ENCODE peak calls at places on chromosomes 6 and 20, in six cellular contexts. T is H9, Z is HCT116, V is H1, D is OCI-LY7, Q is neural progenitor cell. R is an unnamed sample.

GRCh38 chr6:93318127-93318526 is 101.2 kb downstream of the EPHA7 start:
- DNase-seq in T (no peak), Z (no peak), V (no peak), D (no peak), Q (no peak), R (no peak)

GRCh38 chr20:53707341-53708102 is 113.9 kb upstream of the ZNF217 start:
- DNase-seq in T (no peak), Z (no peak), V (no peak), D (peak; percentile 33), Q (no peak), R (peak; percentile 31)

GRCh38 chr6:154917941-154918340 is 77.2 kb upstream of the TIAM2 start:
- DNase-seq in T (no peak), Z (no peak), V (no peak), D (no peak), Q (no peak), R (peak; percentile 10)

GRCh38 chr6:16239090-16239797 is 857 bp downstream of the GMPR start:
- DNase-seq in T (no peak), Z (no peak), V (no peak), D (no peak), Q (peak; percentile 46), R (peak; percentile 90)

GRCh38 chr20:57563522-57563921 is 2.6 kb downstream of the PCK1 start:
- DNase-seq in T (no peak), Z (no peak), V (no peak), D (no peak), Q (no peak), R (no peak)

GRCh38 chr20:48165401-48165685 is 380.1 kb upstream of the SULF2 start:
- DNase-seq in T (no peak), Z (no peak), V (no peak), D (no peak), Q (no peak), R (no peak)

GRCh38 chr6:30331981-30332380 is 5.3 kb downstream of the TRIM39 start:
- DNase-seq in T (no peak), Z (no peak), V (no peak), D (no peak), Q (no peak), R (no peak)

GRCh38 chr6:37994238-37994637 is 174.7 kb downstream of the ZFAND3 start:
- DNase-seq in T (no peak), Z (no peak), V (no peak), D (no peak), Q (peak; percentile 42), R (peak; percentile 45)

GRCh38 chr6:5723905-5724691 is 282.6 kb downstream of the NRN1 start:
- DNase-seq in T (no peak), Z (no peak), V (no peak), D (peak; percentile 86), Q (peak; percentile 35), R (no peak)

GRCh38 chr20:50859161-50859560 is 64.3 kb downstream of the BCAS4 start:
- DNase-seq in T (no peak), Z (no peak), V (no peak), D (peak; percentile 81), Q (no peak), R (peak; percentile 2)

GRCh38 chr20:45346851-45347250 is 1.4 kb downstream of the SDC4 start:
- DNase-seq in T (no peak), Z (no peak), V (no peak), D (no peak), Q (no peak), R (peak; percentile 45)

GRCh38 chr6:16132909-16133308 is 4.0 kb downstream of the MYLIP start:
- DNase-seq in T (no peak), Z (no peak), V (no peak), D (no peak), Q (no peak), R (no peak)

GRCh38 chr6:137233561-137234504 is 14.6 kb upstream of the IFNGR1 start:
- DNase-seq in T (no peak), Z (no peak), V (no peak), D (no peak), Q (no peak), R (peak; percentile 92)

GRCh38 chr20:19618711-19619110 is 139.3 kb upstream of the RIN2 start:
- DNase-seq in T (no peak), Z (no peak), V (no peak), D (no peak), Q (no peak), R (no peak)

GRCh38 chr6:15897063-15897934 is 231.6 kb upstream of the MYLIP start:
- DNase-seq in T (no peak), Z (no peak), V (no peak), D (no peak), Q (no peak), R (no peak)

GRCh38 chr6:110877154-110877564 is 2.6 kb downstream of the AMD1 start:
- DNase-seq in T (no peak), Z (no peak), V (no peak), D (no peak), Q (peak; percentile 11), R (no peak)

GRCh38 chr6:110880651-110881050 is 6.1 kb downstream of the AMD1 start:
- DNase-seq in T (no peak), Z (no peak), V (no peak), D (no peak), Q (no peak), R (no peak)

GRCh38 chr6:110877569-110877968 is 3.0 kb downstream of the AMD1 start:
- DNase-seq in T (no peak), Z (no peak), V (no peak), D (no peak), Q (no peak), R (no peak)

GRCh38 chr6:110876170-110876773 is 1.7 kb downstream of the AMD1 start:
- DNase-seq in T (peak; percentile 90), Z (peak; percentile 73), V (peak; percentile 56), D (peak; percentile 68), Q (peak; percentile 96), R (peak; percentile 96)

DNA sequence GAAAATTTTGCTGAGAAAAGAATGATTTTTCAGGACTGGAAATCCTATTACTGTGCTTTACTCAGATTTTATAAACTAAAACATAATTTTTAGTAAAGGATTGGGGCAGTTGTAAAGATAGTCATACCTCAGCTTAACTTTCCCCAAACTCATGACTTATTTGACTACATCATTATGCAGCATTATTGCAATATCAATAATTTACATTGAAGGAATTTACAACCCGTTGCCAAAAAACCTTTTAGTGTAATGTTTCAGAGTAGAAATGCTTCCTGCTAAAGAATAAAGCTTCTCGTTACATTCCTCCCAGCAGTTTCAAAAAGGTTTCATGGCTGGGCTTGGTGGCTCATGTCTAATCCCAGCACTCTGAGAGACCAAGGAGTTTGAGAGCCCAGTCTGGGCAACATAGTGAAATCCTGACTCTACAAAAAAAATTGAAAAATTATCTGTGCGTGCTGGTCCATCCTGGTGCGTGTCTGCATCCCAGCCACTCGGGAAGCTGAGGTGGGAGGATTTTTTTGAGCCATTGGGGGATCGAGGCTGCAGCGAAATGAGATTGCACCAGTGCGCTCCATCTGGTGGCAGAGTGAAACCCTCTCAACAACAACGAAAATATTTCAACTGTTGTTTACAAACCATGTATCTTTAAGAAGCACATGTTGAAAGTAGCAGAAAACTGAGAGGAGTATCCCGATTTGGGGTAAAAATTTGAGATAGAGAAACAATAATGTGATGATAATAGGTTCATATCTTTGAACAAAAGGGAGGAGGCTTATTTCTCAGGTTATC is 4.4 kb downstream of the AMD1 start:
- DNase-seq in T (no peak), Z (no peak), V (no peak), D (peak; percentile 54), Q (peak; percentile 57), R (peak; percentile 74)
- H3K4me2 ChIP-seq in T (peak overlapping the region; percentile 92), Z (peak overlapping the region; percentile 3), V (peak overlapping the region; percentile 80), D (peak overlapping the region; percentile 91), Q (peak overlapping the region; percentile 73), R (peak overlapping the region; percentile 93)

GRCh38 chr20:17617212-17617867 is 47.5 kb downstream of the DSTN start:
- DNase-seq in T (peak; percentile 77), Z (peak; percentile 18), V (no peak), D (peak; percentile 48), Q (peak; percentile 75), R (peak; percentile 94)

GRCh38 chr20:17615645-17616479 is 46.0 kb downstream of the DSTN start:
- DNase-seq in T (no peak), Z (no peak), V (no peak), D (no peak), Q (no peak), R (peak; percentile 77)

GRCh38 chr20:17617868-17618672 is 48.2 kb downstream of the DSTN start:
- DNase-seq in T (peak; percentile 25), Z (no peak), V (no peak), D (no peak), Q (no peak), R (peak; percentile 64)

GRCh38 chr20:17614812-17615644 is 45.2 kb downstream of the DSTN start:
- DNase-seq in T (no peak), Z (no peak), V (no peak), D (no peak), Q (no peak), R (peak; percentile 37)

GRCh38 chr20:17616480-17617211 is 46.8 kb downstream of the DSTN start:
- DNase-seq in T (peak; percentile 23), Z (no peak), V (no peak), D (no peak), Q (no peak), R (peak; percentile 39)
- H4K20me1 ChIP-seq in T (no peaks in the 10 kb centered on the region), Z (no peaks in the 10 kb centered on the region), V (peaks cover 4% of the 10 kb centered on the region), D (no peaks in the 10 kb centered on the region), Q (peaks cover 35% of the 10 kb centered on the region), R (peaks cover 49% of the 10 kb centered on the region)

GRCh38 chr6:81331526-81331925 is 421.0 kb downstream of the TENT5A start:
- DNase-seq in T (no peak), Z (no peak), V (no peak), D (no peak), Q (no peak), R (no peak)
- H3K4me2 ChIP-seq in T (no peak overlapping the region), Z (no peak overlapping the region), V (no peak overlapping the region), D (no peak overlapping the region), Q (no peak overlapping the region), R (peak overlapping the region; percentile 1)

DNA sequence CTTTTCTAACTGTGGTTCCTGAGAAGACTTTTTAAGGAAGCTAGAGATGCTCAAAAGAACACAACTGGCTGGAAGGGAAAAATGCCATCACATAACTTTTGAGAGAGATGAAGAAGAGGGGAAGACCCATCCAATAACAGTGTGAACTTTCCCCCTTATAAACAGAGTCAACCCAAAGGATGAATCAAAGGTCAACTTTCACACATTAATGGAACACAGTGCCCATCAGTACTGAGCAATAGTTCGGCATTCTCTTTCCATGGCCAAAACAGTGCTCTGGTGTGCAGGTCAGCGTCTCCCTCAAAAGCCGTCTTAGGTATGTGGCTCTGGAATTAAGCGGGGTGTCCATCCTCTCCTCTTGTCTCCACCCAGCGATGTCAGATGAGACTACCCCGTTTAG is 130.4 kb downstream of the GJA10 start:
- DNase-seq in T (no peak), Z (no peak), V (no peak), D (no peak), Q (no peak), R (no peak)
- H4K20me1 ChIP-seq in T (no peaks in the 10 kb centered on the region), Z (no peaks in the 10 kb centered on the region), V (no peaks in the 10 kb centered on the region), D (no peaks in the 10 kb centered on the region), Q (no peaks in the 10 kb centered on the region), R (no peaks in the 10 kb centered on the region)

DNA sequence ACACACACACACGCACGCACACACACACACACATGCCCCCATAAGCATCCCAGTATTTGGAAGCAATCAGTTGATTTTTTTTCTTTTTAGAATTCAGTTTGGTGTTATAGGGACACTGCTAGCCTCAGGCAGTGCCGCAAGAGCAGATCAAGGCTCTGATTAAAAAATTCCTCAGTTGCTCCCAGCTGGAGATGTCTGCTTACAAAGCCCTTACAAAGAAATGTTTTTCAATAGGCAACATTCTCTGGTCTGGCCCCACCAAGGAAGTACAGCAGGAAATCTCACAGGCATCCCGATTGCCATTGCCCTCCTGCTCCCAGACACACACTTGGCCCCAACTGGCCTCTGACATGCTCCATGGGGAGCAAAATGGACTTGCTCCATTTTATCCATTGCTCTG is 22.9 kb upstream of the CD83 start:
- DNase-seq in T (no peak), Z (no peak), V (no peak), D (no peak), Q (no peak), R (no peak)
- H3K4me2 ChIP-seq in T (no peak overlapping the region), Z (no peak overlapping the region), V (no peak overlapping the region), D (peak overlapping the region; percentile 68), Q (no peak overlapping the region), R (no peak overlapping the region)

GRCh38 chr20:17627101-17627950 is 54.7 kb downstream of the RRBP1 start:
- DNase-seq in T (no peak), Z (no peak), V (no peak), D (no peak), Q (no peak), R (peak; percentile 79)
- H4K20me1 ChIP-seq in T (peaks cover 2% of the 10 kb centered on the region), Z (no peaks in the 10 kb centered on the region), V (no peaks in the 10 kb centered on the region), D (no peaks in the 10 kb centered on the region), Q (peaks cover 5% of the 10 kb centered on the region), R (peaks cover 70% of the 10 kb centered on the region)

R was measured in osteoblast.